ENCODE peak calls at places on chromosomes 1 and 21, in eight cellular contexts. T is cardiac fibroblast; N is B cell; D is activated T-helper 1 cell treated with Interleukin-2 at 50 U/mL for 16 hours; L is activated naive CD8-positive, alpha-beta T cell treated with anti-CD3 and anti-CD28 coated beads for 36 hours; U is GM04503; H is stromal cell of bone marrow; F is SK-MEL-5. Y is an unnamed sample.

GRCh38 chr1:21174230-21174629 is 2.5 kb downstream of the EIF4G3 start:
- DNase-seq in H (no peak), N (no peak), T (no peak), L (no peak), U (no peak), F (no peak), D (no peak), Y (no peak)

GRCh38 chr1:154931940-154932487 is 4.5 kb downstream of the PMVK start:
- DNase-seq in L (no peak), N (no peak), U (no peak), H (no peak), F (no peak), T (no peak), D (no peak), Y (no peak)

GRCh38 chr21:23008803-23009202 is 2010.6 kb downstream of the NCAM2 start:
- DNase-seq in T (no peak), U (no peak), N (no peak), D (no peak), H (no peak), F (no peak), L (no peak), Y (no peak)

GRCh38 chr1:8384088-8384487 is 66.2 kb downstream of the SLC45A1 start:
- DNase-seq in D (no peak), T (peak), H (no peak), L (no peak), F (no peak), N (no peak), U (no peak), Y (no peak)

GRCh38 chr1:19717467-19717866 is 52.8 kb downstream of the HTR6 start:
- DNase-seq in U (no peak), N (no peak), T (no peak), H (no peak), F (no peak), L (no peak), D (no peak), Y (no peak)

GRCh38 chr1:220528049-220528678 is at the start of gene MARK1:
- DNase-seq in T (peak), D (no peak), U (no peak), H (no peak), F (peak), L (peak), N (no peak), Y (peak)

GRCh38 chr1:114201486-114201885 is 47.8 kb upstream of the SYT6 start:
- DNase-seq in F (no peak), N (no peak), D (no peak), L (no peak), H (no peak), U (no peak), T (no peak), Y (no peak)

GRCh38 chr1:932178-932520 is 8.4 kb downstream of the SAMD11 start:
- DNase-seq in U (no peak), T (no peak), H (no peak), L (no peak), F (no peak), D (no peak), N (no peak), Y (no peak)

GRCh38 chr1:9842073-9842711 is 18.4 kb upstream of the CLSTN1 start:
- DNase-seq in D (no peak), T (no peak), N (no peak), U (no peak), H (no peak), L (no peak), F (no peak), Y (no peak)

GRCh38 chr1:222893255-222893654 is 78.4 kb downstream of the DISP1 start:
- DNase-seq in D (no peak), F (no peak), N (no peak), T (no peak), L (no peak), H (no peak), U (no peak), Y (no peak)

GRCh38 chr1:110559157-110559556 is 40.2 kb upstream of the KCNA10 start:
- DNase-seq in T (no peak), U (no peak), H (no peak), D (no peak), L (no peak), N (no peak), F (no peak), Y (no peak)

GRCh38 chr1:25520446-25521061 is 22.9 kb upstream of the LDLRAP1 start:
- DNase-seq in U (no peak), H (no peak), T (peak), N (peak), L (peak), F (peak), D (peak), Y (peak)

GRCh38 chr1:198337886-198338285 is 181.1 kb downstream of the NEK7 start:
- DNase-seq in N (no peak), D (no peak), U (no peak), H (no peak), L (no peak), T (no peak), F (no peak), Y (no peak)

GRCh38 chr1:40105028-40105427 is 8.0 kb upstream of the PPT1 start:
- DNase-seq in D (no peak), N (no peak), T (no peak), L (no peak), F (no peak), U (no peak), H (no peak), Y (no peak)

GRCh38 chr1:20472121-20472520 is 13.9 kb downstream of the CAMK2N1 start:
- DNase-seq in U (no peak), D (no peak), L (no peak), T (no peak), F (no peak), N (no peak), H (no peak), Y (no peak)

GRCh38 chr21:36035381-36035791 is 24.9 kb downstream of the SETD4 start:
- DNase-seq in U (no peak), N (no peak), H (no peak), F (no peak), D (no peak), L (no peak), T (no peak), Y (no peak)

GRCh38 chr1:234884701-234885100 is 243.9 kb downstream of the TOMM20 start:
- DNase-seq in L (no peak), H (no peak), T (no peak), D (no peak), N (no peak), F (no peak), U (no peak), Y (no peak)

GRCh38 chr1:68826861-68827260 is 330.0 kb upstream of the DEPDC1 start:
- DNase-seq in N (no peak), U (no peak), F (no peak), T (no peak), D (no peak), H (no peak), L (no peak), Y (no peak)

GRCh38 chr1:210292276-210292851 is 36.3 kb upstream of the HHAT start:
- DNase-seq in L (peak), U (no peak), H (no peak), N (no peak), D (peak), T (no peak), F (no peak), Y (peak)

GRCh38 chr1:91804546-91805023 is 81.4 kb downstream of the TGFBR3 start:
- DNase-seq in U (no peak), N (no peak), H (no peak), L (peak), D (peak), F (no peak), T (peak), Y (no peak)

GRCh38 chr21:43278359-43278758 is 109.6 kb downstream of the CRYAA start:
- DNase-seq in L (no peak), U (no peak), F (no peak), N (no peak), D (no peak), T (no peak), H (no peak), Y (peak)

GRCh38 chr1:156675271-156675708 is 1.9 kb downstream of the NES start:
- DNase-seq in D (no peak), T (no peak), F (no peak), L (no peak), U (no peak), H (no peak), N (no peak), Y (no peak)

GRCh38 chr1:186482661-186483255 is 21.8 kb upstream of the PDC start:
- DNase-seq in U (no peak), L (peak), T (peak), N (peak), D (no peak), F (peak), H (peak), Y (no peak)

GRCh38 chr1:1181129-1181937 is 7.7 kb downstream of the TTLL10 start:
- DNase-seq in F (no peak), H (no peak), L (no peak), D (no peak), U (no peak), T (no peak), N (no peak), Y (no peak)

GRCh38 chr1:92907949-92908684 is 53.1 kb downstream of the DIPK1A start:
- DNase-seq in F (no peak), D (no peak), N (no peak), U (no peak), T (peak), L (no peak), H (no peak), Y (no peak)

GRCh38 chr1:203168991-203169390 is 6.6 kb downstream of the MYBPH start:
- DNase-seq in U (no peak), H (no peak), T (no peak), N (no peak), D (no peak), L (no peak), F (no peak), Y (no peak)

GRCh38 chr21:44702973-44703730 is 6.2 kb downstream of the KRTAP10-12 start:
- DNase-seq in H (no peak), F (no peak), N (no peak), U (no peak), T (no peak), L (no peak), D (no peak), Y (no peak)

GRCh38 chr1:41382531-41383090 is 21.4 kb downstream of the FOXO6 start:
- DNase-seq in L (no peak), T (no peak), D (no peak), F (no peak), N (no peak), U (no peak), H (no peak), Y (no peak)

GRCh38 chr1:75522389-75522788 is 88.5 kb downstream of the SLC44A5 start:
- DNase-seq in H (no peak), U (no peak), F (no peak), L (no peak), D (no peak), N (no peak), T (no peak), Y (no peak)

GRCh38 chr21:31917108-31917507 is 44.3 kb downstream of the HUNK start:
- DNase-seq in H (no peak), F (no peak), D (no peak), T (no peak), U (no peak), N (no peak), L (no peak), Y (no peak)

GRCh38 chr1:114482585-114482984 is 28.4 kb downstream of the TRIM33 start:
- DNase-seq in H (no peak), L (no peak), T (no peak), U (no peak), N (peak), D (no peak), F (no peak), Y (no peak)

GRCh38 chr21:36188081-36188681 is 31.6 kb downstream of the DOP1B start:
- DNase-seq in D (no peak), U (no peak), L (no peak), N (no peak), T (no peak), H (no peak), F (no peak), Y (no peak)